ENCODE peak calls at places on chromosomes 6 and 20, in nine cellular contexts. X is AG10803, P is HFFc6, M is choroid plexus epithelial cell, S is neural crest cell, H is ACHN, J is memory B cell, A is GM12891, N is iPS-NIHi11. V is an unnamed sample.
A peak's percentile ranks its signal among the peaks of the same experiment; 100 is the strongest.

GRCh38 chr20:37142708-37143107 is 36.4 kb upstream of the RPN2 start:
- DNase-seq in A (no peak), N (no peak), H (no peak), X (peak; percentile 31), S (no peak), P (peak; percentile 19), J (no peak), M (peak; percentile 10), V (no peak)

GRCh38 chr6:21612067-21612745 is 18.7 kb downstream of the SOX4 start:
- DNase-seq in N (no peak), M (no peak), S (no peak), P (no peak), H (no peak), A (no peak), J (no peak), X (no peak), V (no peak)

GRCh38 chr20:64107736-64108457 is 532 bp upstream of the NPBWR2 start:
- DNase-seq in X (no peak), S (no peak), H (no peak), J (peak; percentile 48), P (no peak), A (no peak), M (no peak), N (no peak), V (no peak)

GRCh38 chr6:41306187-41306854 is 19.8 kb upstream of the TREM1 start:
- DNase-seq in S (no peak), P (no peak), H (peak; percentile 45), X (peak; percentile 29), A (no peak), J (no peak), N (peak; percentile 69), M (peak; percentile 74), V (peak; percentile 51)

GRCh38 chr6:73180718-73181619 is 44.3 kb downstream of the KHDC1L start:
- DNase-seq in J (peak; percentile 18), H (peak; percentile 72), A (no peak), N (peak; percentile 56), P (peak; percentile 84), S (no peak), M (peak; percentile 86), X (peak; percentile 80), V (no peak)

GRCh38 chr6:34583861-34584604 is 27.9 kb upstream of the SPDEF start:
- DNase-seq in A (no peak), S (no peak), P (no peak), M (no peak), H (no peak), N (no peak), X (no peak), J (no peak), V (no peak)

GRCh38 chr6:37371158-37372083 is 17.6 kb downstream of the RNF8 start:
- DNase-seq in P (no peak), N (no peak), S (no peak), M (peak; percentile 11), X (no peak), H (no peak), J (no peak), A (no peak), V (no peak)

GRCh38 chr6:85458184-85458583 is 8.3 kb downstream of the NT5E start:
- DNase-seq in J (no peak), N (no peak), H (no peak), X (no peak), M (no peak), S (no peak), P (no peak), A (no peak), V (no peak)

GRCh38 chr6:120675886-120676285 is 658.4 kb downstream of the TBC1D32 start:
- DNase-seq in S (no peak), H (no peak), P (no peak), J (no peak), M (no peak), N (no peak), X (no peak), A (no peak), V (no peak)

GRCh38 chr6:150687508-150687907 is 87.8 kb downstream of the PLEKHG1 start:
- DNase-seq in A (no peak), H (no peak), P (no peak), X (no peak), J (no peak), N (no peak), M (peak; percentile 9), S (no peak), V (no peak)